ENCODE peak calls at places on chromosomes 7 and 10, in eight cellular contexts. R is cardiac fibroblast; E is IMR-90; U is body of pancreas; A is CD8-positive, alpha-beta memory T cell; Y is upper lobe of right lung; T is heart left ventricle; X is spleen. V is an unnamed sample.

GRCh38 chr7:95527033-95527775 is 41.5 kb downstream of the ASB4 start:
- DNase-seq in T (peak; percentile 53), A (no peak), E (peak; percentile 44), X (peak; percentile 61), U (peak; percentile 65), R (peak; percentile 75), Y (no peak), V (peak; percentile 64)

GRCh38 chr7:11182736-11183135 is 209.1 kb downstream of the PHF14 start:
- DNase-seq in A (no peak), U (no peak), R (no peak), X (no peak), Y (no peak), T (no peak), E (peak; percentile 36), V (no peak)

GRCh38 chr10:43816351-43817321 is 168.0 kb upstream of the ZNF32 start:
- DNase-seq in T (peak; percentile 72), U (no peak), Y (no peak), E (peak; percentile 72), X (peak; percentile 82), A (peak; percentile 53), R (peak; percentile 96), V (peak; percentile 44)

GRCh38 chr10:26044123-26044749 is 110.2 kb downstream of the MYO3A start:
- DNase-seq in U (peak; percentile 16), A (no peak), X (no peak), E (no peak), Y (peak; percentile 69), R (peak; percentile 0), T (peak; percentile 8), V (no peak)

GRCh38 chr10:124213471-124213870 is 120.1 kb upstream of the CHST15 start:
- DNase-seq in Y (no peak), T (no peak), A (no peak), X (no peak), U (no peak), R (no peak), E (no peak), V (no peak)

GRCh38 chr10:99484626-99485581 is 47.8 kb upstream of the NKX2-3 start:
- DNase-seq in Y (no peak), X (no peak), R (no peak), U (no peak), E (no peak), A (no peak), T (no peak), V (no peak)

GRCh38 chr10:27687326-27687725 is 58.3 kb downstream of the MKX start:
- DNase-seq in X (no peak), U (no peak), A (no peak), E (peak; percentile 49), R (no peak), T (no peak), Y (no peak), V (no peak)

GRCh38 chr7:5295039-5296014 is 12.6 kb downstream of the SLC29A4 start:
- DNase-seq in T (no peak), X (no peak), A (no peak), U (no peak), R (no peak), E (no peak), Y (no peak), V (no peak)

GRCh38 chr10:43299579-43299978 is 32.7 kb upstream of the RASGEF1A start:
- DNase-seq in Y (no peak), A (no peak), E (no peak), X (no peak), R (no peak), U (no peak), T (no peak), V (no peak)

GRCh38 chr7:7702826-7703225 is 15.6 kb downstream of the RPA3 start:
- DNase-seq in U (no peak), T (no peak), E (peak; percentile 16), A (no peak), Y (no peak), X (no peak), R (no peak), V (no peak)

GRCh38 chr10:80471715-80472233 is 17.7 kb downstream of the TSPAN14 start:
- DNase-seq in R (no peak), T (no peak), Y (no peak), X (no peak), A (no peak), U (no peak), E (no peak), V (no peak)

GRCh38 chr10:44361080-44361479 is 23.8 kb downstream of the CXCL12 start:
- DNase-seq in E (peak; percentile 48), R (no peak), T (no peak), Y (no peak), A (no peak), X (no peak), U (no peak), V (no peak)

GRCh38 chr7:147510913-147511312 is 1079.7 kb upstream of the C7orf33 start:
- DNase-seq in E (peak; percentile 79), T (no peak), U (no peak), R (peak; percentile 21), X (no peak), Y (no peak), A (no peak), V (no peak)

GRCh38 chr7:82442492-82443043 is 1.0 kb downstream of the CACNA2D1 start:
- DNase-seq in E (peak; percentile 19), A (no peak), T (peak; percentile 16), R (peak; percentile 28), Y (no peak), X (no peak), U (no peak), V (no peak)

GRCh38 chr7:42065015-42065414 is 172.0 kb downstream of the GLI3 start:
- DNase-seq in T (no peak), E (no peak), U (no peak), Y (no peak), A (no peak), R (no peak), X (no peak), V (no peak)

GRCh38 chr7:81110673-81111072 is 191.8 kb upstream of the SEMA3C start:
- DNase-seq in Y (no peak), A (no peak), U (no peak), E (no peak), R (no peak), X (no peak), T (no peak), V (no peak)

GRCh38 chr10:100737359-100738054 is 7.9 kb upstream of the PAX2 start:
- DNase-seq in T (no peak), R (no peak), X (peak; percentile 55), E (no peak), U (no peak), A (no peak), Y (peak; percentile 51), V (no peak)

GRCh38 chr10:100736144-100736808 is 9.1 kb upstream of the PAX2 start:
- DNase-seq in U (no peak), X (peak; percentile 43), A (no peak), R (no peak), E (no peak), Y (peak; percentile 39), T (no peak), V (no peak)

GRCh38 chr10:100735345-100736143 is 9.8 kb upstream of the PAX2 start:
- DNase-seq in E (no peak), R (no peak), A (no peak), T (no peak), U (no peak), Y (peak; percentile 57), X (peak; percentile 61), V (no peak)

GRCh38 chr10:100738055-100738827 is 7.1 kb upstream of the PAX2 start:
- DNase-seq in T (no peak), R (no peak), E (no peak), A (no peak), U (no peak), X (peak; percentile 36), Y (peak; percentile 46), V (no peak)

DNA sequence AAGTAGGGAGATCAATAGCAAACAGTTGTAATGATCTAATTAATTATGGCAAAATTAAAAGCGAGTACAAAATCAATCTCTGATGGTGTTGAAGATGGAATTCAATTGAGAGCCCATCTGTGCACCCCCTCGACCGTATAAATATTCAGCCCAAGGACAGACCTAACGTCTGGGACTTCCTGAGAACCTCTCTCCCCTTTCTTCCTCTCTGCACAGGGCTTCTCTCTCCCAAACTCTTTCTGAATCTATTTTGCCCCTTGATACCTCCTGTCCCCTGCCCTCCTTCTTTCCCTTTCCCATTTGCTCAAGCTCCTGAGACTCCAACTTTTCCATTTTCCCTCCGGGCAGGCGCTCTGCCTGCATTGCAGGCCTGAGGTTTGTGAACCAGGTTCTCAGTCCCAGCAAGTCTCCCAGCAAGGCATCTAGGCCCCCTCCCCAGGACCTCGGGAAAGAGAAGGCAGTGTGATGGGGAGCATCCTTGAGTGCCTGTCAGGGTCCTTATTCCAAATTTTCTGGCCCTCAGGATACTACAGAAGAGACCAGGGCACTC is 8.5 kb upstream of the PAX2 start:
- DNase-seq in U (no peak), X (peak; percentile 2), A (no peak), Y (no peak), R (no peak), T (no peak), E (no peak), V (no peak)
- H3K4me3 ChIP-seq in U (no peak overlapping the region), X (peak overlapping the region; percentile 22), A (no peak overlapping the region), Y (no peak overlapping the region), R (no peak overlapping the region), T (peak overlapping the region; percentile 15), E (no peak overlapping the region), V (no peak overlapping the region)

GRCh38 chr7:77800158-77800557 is 1.6 kb downstream of the PHTF2 start:
- DNase-seq in U (no peak), E (peak; percentile 57), T (no peak), X (no peak), R (peak; percentile 63), A (no peak), Y (no peak), V (peak; percentile 31)
- H3K4me3 ChIP-seq in U (no peak overlapping the region), E (peak overlapping the region; percentile 22), T (peak overlapping the region; percentile 65), X (peak overlapping the region; percentile 95), R (no peak overlapping the region), A (peak overlapping the region; percentile 91), Y (peak overlapping the region; percentile 93), V (no peak overlapping the region)

DNA sequence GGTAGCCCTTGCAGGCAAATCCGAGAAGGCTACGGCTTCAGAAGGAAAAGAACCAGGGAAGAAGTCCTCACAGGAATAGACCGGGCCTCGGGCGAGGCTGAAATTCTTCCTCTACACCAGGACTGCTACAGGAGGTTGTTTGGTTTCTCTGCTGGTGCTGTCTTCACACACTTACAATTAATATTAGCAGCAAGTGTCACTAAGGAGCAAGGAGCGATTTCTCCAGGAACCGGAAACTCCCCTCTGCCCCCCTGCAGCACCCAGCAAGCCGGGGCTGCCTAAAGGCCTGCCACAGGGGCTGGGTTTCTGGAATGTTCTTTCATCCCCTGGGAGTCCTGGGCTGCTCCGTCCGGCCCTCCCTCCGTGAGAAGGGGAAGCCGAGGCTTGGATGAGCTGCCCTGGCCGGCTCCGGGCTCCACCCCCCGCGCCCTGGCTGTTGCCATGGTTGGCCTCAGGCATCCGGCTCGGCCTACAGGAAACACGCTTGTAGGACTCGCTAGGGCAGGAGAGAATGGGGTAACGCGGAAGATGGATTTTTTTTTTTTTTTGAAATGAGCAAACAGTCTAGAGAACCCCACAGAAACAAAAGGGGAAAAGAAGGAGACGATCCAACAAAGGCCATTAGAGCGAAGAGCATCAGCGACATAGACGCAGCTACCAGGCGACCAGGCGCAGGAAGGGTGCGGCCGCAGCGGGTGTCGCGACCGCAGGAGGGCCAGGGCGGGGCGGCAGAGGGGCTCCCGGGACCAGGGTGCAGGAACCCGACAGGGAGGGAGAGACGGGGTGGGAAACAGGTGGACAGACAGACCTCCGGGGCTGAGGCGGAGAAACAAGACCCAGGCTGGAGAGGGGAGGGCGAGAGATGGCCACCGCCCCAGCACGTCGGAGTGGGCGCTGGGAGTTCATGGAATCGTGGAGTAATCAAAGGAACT is 33.0 kb downstream of the EN2 start:
- DNase-seq in U (no peak), T (peak; percentile 37), Y (peak; percentile 82), R (peak; percentile 22), A (no peak), E (no peak), X (peak; percentile 91), V (peak; percentile 68)
- H3K4me3 ChIP-seq in U (no peak overlapping the region), T (peak overlapping the region; percentile 46), Y (peak overlapping the region; percentile 52), R (peak overlapping the region; percentile 24), A (peak overlapping the region; percentile 45), E (no peak overlapping the region), X (peak overlapping the region; percentile 40), V (peak overlapping the region; percentile 32)

GRCh38 chr10:30818854-30819253 is 189.3 kb upstream of the LYZL2 start:
- DNase-seq in X (peak; percentile 57), Y (no peak), U (no peak), E (no peak), A (no peak), T (no peak), R (peak; percentile 51), V (no peak)
- H3K4me3 ChIP-seq in X (no peak overlapping the region), Y (no peak overlapping the region), U (no peak overlapping the region), E (no peak overlapping the region), A (no peak overlapping the region), T (peak overlapping the region; percentile 28), R (no peak overlapping the region), V (no peak overlapping the region)

V was measured in colonic mucosa.